ENCODE peak calls at places on chromosomes 16 and 17, in six cellular contexts. R is stomach, M is upper lobe of left lung, S is SK-N-SH, G is HL-60, F is spleen. K is an unnamed sample.

GRCh38 chr16:22784690-22785214 is 29.2 kb upstream of the HS3ST2 start:
- DNase-seq in R (no peak), M (no peak), S (no peak), G (no peak), F (no peak), K (no peak)

GRCh38 chr17:50903604-50904521 is 37.7 kb upstream of the TOB1 start:
- DNase-seq in R (no peak), M (no peak), S (no peak), G (no peak), F (no peak), K (no peak)

GRCh38 chr17:65941500-65941899 is 250.4 kb downstream of the CEP112 start:
- DNase-seq in R (no peak), M (no peak), S (no peak), G (peak; percentile 7), F (no peak), K (no peak)

GRCh38 chr16:14635394-14636145 is 2.8 kb downstream of the BFAR start:
- DNase-seq in R (no peak), M (no peak), S (no peak), G (no peak), F (no peak), K (no peak)

GRCh38 chr16:1981398-1981836 is at the start of gene NOXO1:
- DNase-seq in R (no peak), M (no peak), S (no peak), G (no peak), F (no peak), K (no peak)

GRCh38 chr17:79811036-79811887 is 14.4 kb upstream of the CBX8 start:
- DNase-seq in R (no peak), M (no peak), S (peak; percentile 97), G (no peak), F (no peak), K (no peak)

GRCh38 chr17:77498875-77499698 is 358.3 kb downstream of the SEC14L1 start:
- DNase-seq in R (no peak), M (peak; percentile 15), S (peak; percentile 76), G (no peak), F (peak; percentile 62), K (no peak)

GRCh38 chr17:77320501-77321256 is 179.9 kb downstream of the SEC14L1 start:
- DNase-seq in R (no peak), M (no peak), S (peak; percentile 37), G (peak; percentile 70), F (peak; percentile 86), K (no peak)

GRCh38 chr17:2030779-2031163 is 818 bp downstream of the DPH1 start:
- DNase-seq in R (no peak), M (no peak), S (no peak), G (no peak), F (no peak), K (no peak)

GRCh38 chr17:21017256-21017655 is 25.6 kb downstream of the USP22 start:
- DNase-seq in R (no peak), M (no peak), S (no peak), G (no peak), F (no peak), K (no peak)

GRCh38 chr17:31489295-31490018 is 98.0 kb downstream of the RAB11FIP4 start:
- DNase-seq in R (peak; percentile 92), M (peak; percentile 88), S (no peak), G (no peak), F (no peak), K (no peak)

GRCh38 chr17:49576121-49576905 is 642 bp downstream of the NXPH3 start:
- DNase-seq in R (no peak), M (no peak), S (peak; percentile 93), G (no peak), F (no peak), K (no peak)

GRCh38 chr17:43588121-43588520 is 42.0 kb upstream of the ETV4 start:
- DNase-seq in R (no peak), M (no peak), S (no peak), G (no peak), F (no peak), K (no peak)

GRCh38 chr16:22240023-22240697 is 34.1 kb downstream of the EEF2K start:
- DNase-seq in R (no peak), M (no peak), S (no peak), G (no peak), F (no peak), K (peak; percentile 51)

GRCh38 chr17:76268015-76268749 is 3.0 kb downstream of the UBALD2 start:
- DNase-seq in R (peak; percentile 74), M (peak; percentile 95), S (peak; percentile 39), G (peak; percentile 87), F (peak; percentile 95), K (peak; percentile 73)

GRCh38 chr17:68491864-68492263 is 20.4 kb upstream of the PRKAR1A start:
- DNase-seq in R (peak; percentile 57), M (peak; percentile 77), S (no peak), G (no peak), F (no peak), K (peak; percentile 24)

GRCh38 chr16:83561876-83562275 is 245.9 kb upstream of the HSBP1 start:
- DNase-seq in R (no peak), M (no peak), S (no peak), G (no peak), F (no peak), K (no peak)

GRCh38 chr17:15946611-15947120 is 1.7 kb downstream of the ADORA2B start:
- DNase-seq in R (no peak), M (no peak), S (no peak), G (no peak), F (peak; percentile 42), K (no peak)

GRCh38 chr17:82100502-82101298 is 2.7 kb upstream of the FASN start:
- DNase-seq in R (no peak), M (no peak), S (no peak), G (no peak), F (no peak), K (no peak)

GRCh38 chr16:58507963-58508670 is 7.2 kb upstream of the SETD6 start:
- DNase-seq in R (peak; percentile 17), M (no peak), S (no peak), G (no peak), F (no peak), K (no peak)

GRCh38 chr16:1537763-1538289 is 4.4 kb downstream of the TMEM204 start:
- DNase-seq in R (no peak), M (no peak), S (no peak), G (no peak), F (no peak), K (no peak)

GRCh38 chr17:39461911-39462641 is 790 bp downstream of the CDK12 start:
- DNase-seq in R (peak; percentile 28), M (peak; percentile 32), S (peak; percentile 84), G (no peak), F (no peak), K (peak; percentile 22)

GRCh38 chr17:1713878-1714487 is 3.8 kb upstream of the TLCD2 start:
- DNase-seq in R (peak; percentile 54), M (no peak), S (peak; percentile 62), G (no peak), F (no peak), K (peak; percentile 49)

GRCh38 chr16:60686824-60687223 is 1349.4 kb downstream of the CDH8 start:
- DNase-seq in R (no peak), M (no peak), S (no peak), G (no peak), F (no peak), K (no peak)

DNA sequence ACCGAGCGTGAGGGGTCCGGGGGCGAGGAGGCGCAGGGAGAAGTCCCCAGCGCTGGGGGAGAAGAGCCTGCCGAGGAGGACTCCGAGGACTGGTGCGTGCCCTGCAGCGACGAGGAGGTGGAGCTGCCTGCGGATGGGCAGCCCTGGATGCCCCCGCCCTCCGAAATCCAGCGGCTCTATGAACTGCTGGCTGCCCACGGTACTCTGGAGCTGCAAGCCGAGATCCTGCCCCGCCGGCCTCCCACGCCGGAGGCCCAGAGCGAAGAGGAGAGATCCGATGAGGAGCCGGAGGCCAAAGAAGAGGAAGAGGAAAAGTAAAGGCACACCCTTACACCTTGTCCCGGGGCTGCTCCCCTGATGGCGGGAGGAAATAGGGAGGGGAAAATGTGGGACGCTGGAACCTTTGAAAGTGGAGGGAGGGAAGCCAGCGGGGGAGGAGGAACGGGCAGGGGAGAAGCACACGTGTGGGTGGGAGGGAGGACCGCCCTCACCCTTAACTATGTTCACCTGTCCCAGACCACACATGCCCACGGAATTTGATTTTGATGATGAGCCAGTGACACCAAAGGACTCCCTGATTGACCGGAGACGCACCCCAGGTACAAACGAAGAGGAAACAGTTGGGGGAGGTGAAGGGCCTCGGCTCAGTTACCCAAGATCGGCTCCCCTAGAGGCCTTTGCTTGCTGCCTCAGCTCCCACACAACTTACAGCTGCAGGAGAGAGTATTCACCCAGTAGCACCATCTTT is 916 bp downstream of the PAGR1 start:
- DNase-seq in R (peak; percentile 65), M (peak; percentile 77), S (peak; percentile 63), G (peak; percentile 67), F (peak; percentile 93), K (peak; percentile 55)
- TF ChIP-seq CTCF in R (no peak), M (no peak), S (peak; percentile 26), G (peak; percentile 13), F (no peak), K (no peak)

GRCh38 chr17:27354051-27354490 is 60.2 kb downstream of the WSB1 start:
- DNase-seq in R (no peak), M (no peak), S (no peak), G (no peak), F (peak; percentile 85), K (no peak)

GRCh38 chr17:27356091-27356705 is 62.3 kb downstream of the WSB1 start:
- DNase-seq in R (no peak), M (no peak), S (no peak), G (no peak), F (no peak), K (no peak)

GRCh38 chr17:27355419-27355818 is 61.5 kb downstream of the WSB1 start:
- DNase-seq in R (no peak), M (no peak), S (no peak), G (no peak), F (no peak), K (no peak)

GRCh38 chr17:27353469-27354050 is 59.6 kb downstream of the WSB1 start:
- DNase-seq in R (peak; percentile 88), M (peak; percentile 94), S (peak; percentile 99), G (peak; percentile 92), F (peak; percentile 97), K (peak; percentile 83)

GRCh38 chr17:27354491-27355081 is 60.7 kb downstream of the WSB1 start:
- DNase-seq in R (no peak), M (no peak), S (no peak), G (peak; percentile 52), F (no peak), K (no peak)
- H3K4me3 ChIP-seq in R (peak overlapping the region; percentile 53), M (peak overlapping the region; percentile 60), S (no peak overlapping the region), G (peak overlapping the region; percentile 68), F (peak overlapping the region; percentile 53), K (no peak overlapping the region)

DNA sequence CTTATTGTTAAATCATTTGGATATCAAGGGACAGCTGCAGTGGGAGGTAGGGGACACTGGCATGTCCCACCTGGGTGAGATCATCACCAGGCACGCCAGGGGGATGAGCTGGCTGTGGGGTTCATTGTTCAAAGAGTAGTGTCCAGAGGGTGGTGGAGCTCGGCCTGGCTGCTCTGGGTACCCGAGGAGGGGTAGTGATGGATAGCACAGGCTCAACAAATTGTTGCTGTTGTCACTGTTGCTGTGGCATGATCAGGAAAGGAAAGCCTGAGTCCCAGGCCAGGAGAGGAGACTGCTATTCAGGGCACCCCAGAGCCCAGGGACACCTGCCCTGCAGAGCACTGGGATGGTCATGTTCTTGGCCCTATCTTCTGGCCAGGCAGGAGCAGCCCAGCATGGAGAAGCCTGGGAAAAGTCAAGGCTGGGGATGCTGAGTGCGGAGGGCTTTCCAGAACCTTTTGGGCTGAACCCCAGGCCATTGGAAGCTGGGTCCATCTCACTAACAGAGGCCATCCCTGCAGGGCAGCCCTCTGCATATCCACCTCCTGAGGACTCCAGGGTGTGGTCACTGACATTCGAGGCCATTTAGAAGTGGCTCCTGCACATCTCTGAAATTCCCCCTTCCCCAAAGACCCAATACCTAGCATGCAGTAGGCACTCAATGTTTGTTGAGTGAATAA is 12.1 kb downstream of the BEAN1 start:
- DNase-seq in R (no peak), M (no peak), S (no peak), G (no peak), F (no peak), K (no peak)
- TF ChIP-seq POLR2AphosphoS5 in R (no peak), M (no peak), S (no peak), G (no peak), F (no peak), K (no peak)

GRCh38 chr17:19567216-19568015 is 33.8 kb downstream of the SLC47A1 start:
- DNase-seq in R (no peak), M (no peak), S (no peak), G (no peak), F (no peak), K (no peak)
- TF ChIP-seq CTCF in R (no peak), M (no peak), S (no peak), G (no peak), F (no peak), K (no peak)